ENCODE peak calls at places on chromosome 14, in eight cellular contexts. K, F, E, J, P, L, D and T are unnamed samples. For H3K27me3, the result is how much of the 10 kb centered on the place peaks cover.

GRCh38 chr14:93114068-93114710 is 1.5 kb downstream of the ITPK1 start:
- DNase-seq in K (no peak), F (no peak), E (no peak), J (no peak), P (no peak), L (no peak), D (peak), T (no peak)

GRCh38 chr14:35331605-35332516 is 39.7 kb downstream of the PSMA6 start:
- DNase-seq in K (peak), F (no peak), E (no peak), J (peak), P (no peak), L (peak), D (no peak), T (no peak)

GRCh38 chr14:81348086-81348485 is 52.0 kb downstream of the STON2 start:
- DNase-seq in K (no peak), F (no peak), E (no peak), J (no peak), P (no peak), L (no peak), D (no peak), T (no peak)

GRCh38 chr14:22607291-22607690 is 9.2 kb downstream of the ABHD4 start:
- DNase-seq in K (no peak), F (no peak), E (no peak), J (no peak), P (no peak), L (no peak), D (no peak), T (no peak)

GRCh38 chr14:81062816-81063215 is 107.4 kb downstream of the TSHR start:
- DNase-seq in K (no peak), F (no peak), E (no peak), J (no peak), P (no peak), L (no peak), D (no peak), T (no peak)

GRCh38 chr14:72646861-72647528 is 246.9 kb downstream of the DPF3 start:
- DNase-seq in K (no peak), F (no peak), E (no peak), J (no peak), P (no peak), L (no peak), D (peak), T (no peak)

GRCh38 chr14:24376448-24377070 is 8.6 kb downstream of the NFATC4 start:
- DNase-seq in K (no peak), F (no peak), E (no peak), J (no peak), P (no peak), L (no peak), D (no peak), T (no peak)

GRCh38 chr14:94328196-94328595 is 5.1 kb upstream of the SERPINA6 start:
- DNase-seq in K (no peak), F (no peak), E (no peak), J (no peak), P (no peak), L (no peak), D (no peak), T (no peak)

GRCh38 chr14:102221026-102221425 is 81.3 kb downstream of the WDR20 start:
- DNase-seq in K (no peak), F (no peak), E (no peak), J (no peak), P (no peak), L (no peak), D (peak), T (no peak)

GRCh38 chr14:92122351-92122677 is 545 bp downstream of the CPSF2 start:
- DNase-seq in K (no peak), F (no peak), E (peak), J (no peak), P (no peak), L (peak), D (peak), T (no peak)

GRCh38 chr14:93266127-93266526 is 59.1 kb downstream of the UBR7 start:
- DNase-seq in K (no peak), F (no peak), E (no peak), J (no peak), P (no peak), L (no peak), D (no peak), T (no peak)

GRCh38 chr14:99683619-99684355 is at the start of gene CYP46A1:
- DNase-seq in K (peak), F (peak), E (peak), J (peak), P (peak), L (peak), D (peak), T (peak)

GRCh38 chr14:56524971-56525677 is 54.5 kb upstream of the TMEM260 start:
- DNase-seq in K (no peak), F (no peak), E (no peak), J (no peak), P (no peak), L (no peak), D (no peak), T (no peak)

GRCh38 chr14:46250113-46250703 is 401.4 kb downstream of the RPL10L start:
- DNase-seq in K (no peak), F (no peak), E (no peak), J (no peak), P (no peak), L (no peak), D (peak), T (no peak)

GRCh38 chr14:45891417-45892080 is 638.5 kb upstream of the MIS18BP1 start:
- DNase-seq in K (no peak), F (no peak), E (no peak), J (no peak), P (no peak), L (peak), D (no peak), T (no peak)

GRCh38 chr14:38291681-38292459 is 36.0 kb upstream of the CLEC14A start:
- DNase-seq in K (no peak), F (no peak), E (no peak), J (no peak), P (no peak), L (no peak), D (peak), T (no peak)

GRCh38 chr14:105087308-105087962 is 22.2 kb upstream of the GPR132 start:
- DNase-seq in K (peak), F (no peak), E (no peak), J (peak), P (no peak), L (no peak), D (no peak), T (no peak)
- H3K27me3 ChIP-seq in K (under half), F (under half), E (under half), J (under half), P (under half), L (under half), D (under half), T (under half)

DNA sequence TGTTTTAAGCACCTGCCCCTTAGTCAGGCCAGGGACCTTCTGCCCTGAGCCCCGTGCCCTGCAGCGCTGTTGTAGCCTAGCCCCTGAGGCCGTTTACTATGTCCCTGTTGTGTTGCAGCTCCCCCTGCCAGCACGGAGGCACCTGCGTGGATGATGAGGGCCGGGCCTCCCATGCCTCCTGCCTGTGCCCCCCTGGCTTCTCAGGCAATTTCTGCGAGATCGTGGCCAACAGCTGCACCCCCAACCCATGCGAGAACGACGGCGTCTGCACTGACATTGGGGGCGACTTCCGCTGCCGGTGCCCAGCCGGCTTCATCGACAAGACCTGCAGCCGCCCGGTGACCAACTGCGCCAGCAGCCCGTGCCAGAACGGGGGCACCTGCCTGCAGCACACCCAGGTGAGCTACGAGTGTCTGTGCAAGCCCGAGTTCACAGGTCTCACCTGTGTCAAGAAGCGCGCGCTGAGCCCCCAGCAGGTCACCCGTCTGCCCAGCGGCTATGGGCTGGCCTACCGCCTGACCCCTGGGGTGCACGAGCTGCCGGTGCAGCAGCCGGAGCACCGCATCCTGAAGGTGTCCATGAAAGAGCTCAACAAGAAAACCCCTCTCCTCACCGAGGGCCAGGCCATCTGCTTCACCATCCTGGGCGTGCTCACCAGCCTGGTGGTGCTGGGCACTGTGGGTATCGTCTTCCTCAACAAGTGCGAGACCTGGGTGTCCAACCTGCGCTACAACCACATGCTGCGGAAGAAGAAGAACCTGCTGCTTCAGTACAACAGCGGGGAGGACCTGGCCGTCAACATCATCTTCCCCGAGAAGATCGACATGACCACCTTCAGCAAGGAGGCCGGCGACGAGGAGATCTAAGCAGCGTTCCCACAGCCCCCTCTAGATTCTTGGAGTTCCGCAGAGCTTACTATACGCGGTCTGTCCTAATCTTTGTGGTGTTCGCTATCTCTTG is 7.6 kb downstream of the DLK1 start:
- DNase-seq in K (peak), F (no peak), E (no peak), J (no peak), P (no peak), L (no peak), D (no peak), T (no peak)
- H3K27me3 ChIP-seq in K (under half), F (under half), E (under half), J (under half), P (under half), L (under half), D (under half), T (under half)

DNA sequence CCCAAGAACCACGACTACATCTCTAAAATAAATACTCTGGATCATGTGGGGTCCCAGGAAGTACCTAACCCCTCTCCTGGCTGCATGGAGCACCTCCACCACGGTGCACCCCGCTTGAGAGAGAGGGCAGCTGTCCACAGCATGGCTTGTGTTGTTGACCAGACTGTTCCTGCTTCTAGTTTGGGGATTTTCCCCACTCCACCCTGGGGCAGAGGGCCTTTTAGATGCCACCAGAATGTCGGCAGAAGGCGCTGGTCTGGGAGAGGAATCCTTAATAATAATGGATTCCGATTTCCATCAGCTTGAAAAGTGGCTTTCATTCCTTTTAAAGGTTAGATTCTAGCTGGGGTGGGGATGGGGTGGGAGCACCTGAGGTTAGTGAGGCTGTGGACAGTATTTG is 1.7 kb downstream of the ESRRB start:
- DNase-seq in K (no peak), F (no peak), E (no peak), J (no peak), P (no peak), L (no peak), D (no peak), T (no peak)
- H3K27me3 ChIP-seq in K (half or more), F (under half), E (under half), J (half or more), P (half or more), L (half or more), D (half or more), T (half or more)

GRCh38 chr14:69816216-69816615 is 19.2 kb upstream of the SLC10A1 start:
- DNase-seq in K (no peak), F (no peak), E (no peak), J (no peak), P (no peak), L (no peak), D (no peak), T (no peak)
- H3K27me3 ChIP-seq in K (under half), F (under half), E (under half), J (under half), P (under half), L (under half), D (under half), T (under half)

GRCh38 chr14:54568821-54569591 is 2.1 kb downstream of the SAMD4A start:
- DNase-seq in K (no peak), F (no peak), E (no peak), J (no peak), P (no peak), L (peak), D (no peak), T (no peak)
- H3K27me3 ChIP-seq in K (under half), F (under half), E (under half), J (under half), P (under half), L (under half), D (under half), T (under half)

GRCh38 chr14:76653875-76654572 is 107.2 kb upstream of the VASH1 start:
- DNase-seq in K (no peak), F (no peak), E (no peak), J (no peak), P (no peak), L (no peak), D (no peak), T (no peak)

GRCh38 chr14:76647699-76648298 is 113.5 kb upstream of the VASH1 start:
- DNase-seq in K (no peak), F (no peak), E (peak), J (no peak), P (peak), L (peak), D (peak), T (no peak)

GRCh38 chr14:76655331-76655730 is 105.9 kb upstream of the VASH1 start:
- DNase-seq in K (no peak), F (no peak), E (no peak), J (no peak), P (no peak), L (no peak), D (no peak), T (no peak)

GRCh38 chr14:76654573-76654955 is 106.7 kb upstream of the VASH1 start:
- DNase-seq in K (no peak), F (no peak), E (no peak), J (no peak), P (no peak), L (no peak), D (no peak), T (no peak)

DNA sequence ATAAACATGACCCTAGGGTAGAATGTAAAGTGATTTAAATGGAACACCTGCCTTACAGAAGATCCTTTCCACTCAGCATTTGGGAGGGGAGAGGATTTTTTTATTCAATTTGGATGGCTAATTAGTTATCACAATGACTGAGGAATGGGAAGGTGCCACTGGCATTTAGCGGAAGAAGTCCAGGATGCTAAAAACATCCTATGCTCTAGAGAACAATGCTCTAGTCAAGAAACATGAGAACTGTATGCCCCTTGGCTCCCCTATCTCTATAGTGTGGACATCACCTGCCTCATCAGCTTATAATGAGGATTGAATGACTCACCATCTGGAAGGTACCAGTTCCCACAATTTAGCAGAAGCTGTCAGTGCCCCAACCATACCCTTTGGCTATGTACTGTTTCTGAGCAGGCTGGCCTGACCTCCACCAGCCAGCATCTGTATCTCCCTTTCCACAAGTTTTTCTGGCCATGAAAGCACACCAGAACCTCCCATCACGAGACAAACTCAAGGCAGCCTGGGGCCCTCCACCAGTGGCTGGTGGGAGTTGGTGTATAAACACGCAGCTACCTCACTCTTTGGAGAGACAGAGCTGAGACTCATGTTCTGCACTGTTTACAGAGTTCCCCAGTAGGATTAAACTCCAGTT is 109.7 kb upstream of the VASH1 start:
- DNase-seq in K (no peak), F (no peak), E (no peak), J (no peak), P (no peak), L (no peak), D (no peak), T (no peak)
- H3K27me3 ChIP-seq in K (under half), F (under half), E (under half), J (under half), P (under half), L (under half), D (under half), T (under half)

GRCh38 chr14:97975960-97976359 is 1178.8 kb downstream of the VRK1 start:
- DNase-seq in K (no peak), F (peak), E (no peak), J (no peak), P (no peak), L (no peak), D (no peak), T (peak)

GRCh38 chr14:97976861-97977260 is 1179.7 kb downstream of the VRK1 start:
- DNase-seq in K (no peak), F (no peak), E (no peak), J (peak), P (no peak), L (peak), D (no peak), T (no peak)

GRCh38 chr14:97978336-97978735 is 1181.2 kb downstream of the VRK1 start:
- DNase-seq in K (peak), F (peak), E (peak), J (peak), P (no peak), L (peak), D (no peak), T (peak)

GRCh38 chr14:97977711-97978261 is 1180.6 kb downstream of the VRK1 start:
- DNase-seq in K (peak), F (peak), E (peak), J (peak), P (no peak), L (peak), D (no peak), T (peak)
- H3K27me3 ChIP-seq in K (under half), F (under half), E (under half), J (under half), P (under half), L (under half), D (under half), T (under half)

DNA sequence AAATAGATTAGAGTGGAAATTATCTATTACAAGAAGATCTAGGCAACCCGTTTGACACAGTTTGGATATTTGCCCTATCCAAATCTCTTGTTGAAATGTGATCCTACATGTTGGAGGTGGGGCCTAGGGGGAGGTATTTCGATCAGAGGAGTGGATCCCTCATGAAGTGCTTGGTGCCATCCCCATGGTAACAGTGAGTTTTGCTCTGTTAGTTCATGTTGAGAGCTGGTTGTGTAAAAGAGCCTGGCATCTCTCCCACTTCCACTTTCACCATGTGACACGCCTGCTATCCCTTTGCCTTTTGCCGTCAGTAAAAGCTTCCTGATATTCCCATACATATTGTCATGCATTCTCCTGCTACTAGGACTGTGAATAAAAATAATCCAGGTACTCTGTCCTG is 66.4 kb upstream of the FLRT2 start:
- DNase-seq in K (no peak), F (no peak), E (no peak), J (peak), P (no peak), L (no peak), D (no peak), T (no peak)
- H3K27me3 ChIP-seq in K (under half), F (under half), E (under half), J (under half), P (under half), L (under half), D (under half), T (under half)

GRCh38 chr14:97578982-97579381 is 781.8 kb downstream of the VRK1 start:
- DNase-seq in K (no peak), F (no peak), E (no peak), J (no peak), P (no peak), L (no peak), D (no peak), T (no peak)
- H3K27me3 ChIP-seq in K (under half), F (under half), E (under half), J (under half), P (under half), L (under half), D (under half), T (under half)